ENCODE peak calls at places on chromosome 16, in six cellular contexts. D is cardiac fibroblast, Z is AG04449, V is Peyer's patch, G is fibroblast of lung, R is fibroblast of the aortic adventitia. X is an unnamed sample.

GRCh38 chr16:23523321-23523720 is 13.0 kb upstream of the GGA2 start:
- DNase-seq in D (no peak), Z (no peak), V (no peak), G (no peak), R (no peak), X (no peak)

GRCh38 chr16:30488764-30489595 is 16.4 kb downstream of the ITGAL start:
- DNase-seq in D (no peak), Z (no peak), G (no peak), R (no peak), V (no peak), X (no peak)

GRCh38 chr16:81831722-81832126 is 52.6 kb downstream of the PLCG2 start:
- DNase-seq in V (peak), R (no peak), Z (no peak), G (peak), D (no peak), X (no peak)

GRCh38 chr16:57388359-57389086 is 16.0 kb upstream of the CCL17 start:
- DNase-seq in G (no peak), V (no peak), R (no peak), D (no peak), Z (no peak), X (no peak)

GRCh38 chr16:48158296-48158695 is 2.5 kb upstream of the ABCC12 start:
- DNase-seq in D (peak), G (peak), V (no peak), R (peak), Z (peak), X (peak)

GRCh38 chr16:31071861-31072260 is 2.2 kb downstream of the ZNF668 start:
- DNase-seq in G (peak), V (no peak), R (peak), Z (no peak), D (peak), X (peak)

GRCh38 chr16:56525154-56525720 is 5.4 kb upstream of the BBS2 start:
- DNase-seq in D (peak), Z (peak), R (peak), V (no peak), G (peak), X (no peak)

GRCh38 chr16:54482892-54483574 is 196.4 kb upstream of the IRX3 start:
- DNase-seq in Z (no peak), D (no peak), V (no peak), G (no peak), R (no peak), X (no peak)

GRCh38 chr16:13231365-13231764 is 330.0 kb downstream of the SHISA9 start:
- DNase-seq in Z (no peak), D (no peak), G (peak), V (no peak), R (no peak), X (no peak)

GRCh38 chr16:29971304-29971703 is 2.4 kb upstream of the TAOK2 start:
- DNase-seq in D (no peak), R (no peak), G (no peak), V (no peak), Z (no peak), X (no peak)

DNA sequence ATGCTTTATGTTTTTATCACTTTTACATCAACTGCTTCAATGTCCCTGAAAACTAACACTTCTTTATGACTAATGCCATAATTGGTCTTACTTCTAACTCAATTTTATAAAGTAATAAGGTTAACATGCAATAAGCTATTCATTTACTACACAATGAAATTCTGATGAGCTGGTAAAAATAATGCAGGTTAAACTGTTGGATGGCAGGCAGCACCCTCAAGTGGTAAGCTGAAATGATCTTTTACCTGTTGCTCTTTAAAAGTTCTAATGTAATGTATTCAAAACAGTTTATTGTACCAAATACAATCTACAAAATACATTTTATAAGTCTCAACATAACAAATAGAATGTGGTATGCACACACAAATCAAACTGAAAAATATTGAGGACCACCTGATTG is 1280.3 kb downstream of the CDH8 start:
- DNase-seq in V (no peak), G (peak), R (no peak), Z (no peak), D (no peak), X (peak)
- TF ChIP-seq CTCF in V (no peak), G (no peak), R (no peak), Z (no peak), D (no peak), X (peak)

DNA sequence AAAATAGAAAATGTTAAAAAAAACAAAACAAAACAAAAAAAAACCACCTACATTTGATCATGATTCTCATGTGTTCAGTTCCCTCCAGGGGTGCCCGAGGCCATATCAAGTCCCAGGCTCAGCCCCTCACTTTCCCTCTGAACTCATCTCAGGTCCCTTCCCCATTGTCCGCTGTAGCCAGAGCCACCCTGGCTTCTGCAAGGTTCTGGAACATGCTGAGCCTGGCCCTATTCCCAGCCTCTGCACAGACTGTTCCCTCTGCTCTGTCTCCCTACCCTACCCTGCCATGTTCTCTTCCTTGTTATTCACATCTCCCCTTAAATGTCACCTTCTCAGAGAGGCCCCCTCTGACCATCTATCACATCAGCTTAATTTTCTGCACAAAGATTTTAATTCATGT is 46.9 kb downstream of the TK2 start:
- DNase-seq in G (no peak), Z (no peak), V (peak), D (no peak), R (no peak), X (no peak)
- H3K4me3 ChIP-seq in G (no peak), Z (no peak), V (no peak), D (no peak), R (no peak), X (no peak)

DNA sequence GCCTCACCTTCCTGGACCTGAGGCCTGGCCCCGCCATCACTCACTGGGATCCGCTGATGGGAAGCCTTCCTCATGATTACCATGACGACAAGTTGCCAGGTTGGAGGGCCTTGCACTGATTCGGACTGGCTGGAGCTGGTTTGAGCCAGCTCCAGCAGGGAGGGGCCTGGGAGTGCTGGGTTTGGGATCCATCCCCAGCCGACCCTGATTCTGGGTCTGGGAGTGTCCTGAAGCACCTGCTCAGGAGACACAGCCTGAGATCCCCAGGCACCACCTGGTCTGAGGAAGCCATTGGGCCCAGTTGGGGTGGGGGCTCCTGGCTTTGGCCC is 5.9 kb upstream of the BAIAP3 start:
- DNase-seq in G (no peak), R (no peak), Z (no peak), V (no peak), D (no peak), X (no peak)
- TF ChIP-seq CTCF in G (no peak), R (no peak), Z (no peak), V (no peak), D (no peak), X (no peak)

GRCh38 chr16:2091722-2092620 is 43.7 kb downstream of the PKD1 start:
- DNase-seq in D (no peak), Z (no peak), V (no peak), G (no peak), R (no peak), X (no peak)

GRCh38 chr16:2092866-2093265 is 42.8 kb downstream of the PKD1 start:
- DNase-seq in V (no peak), G (no peak), R (no peak), D (no peak), Z (no peak), X (no peak)

GRCh38 chr16:2090481-2090797 is 42.7 kb downstream of the TSC2 start:
- DNase-seq in Z (no peak), D (no peak), R (no peak), G (no peak), V (no peak), X (no peak)

GRCh38 chr16:2089676-2090480 is 42.1 kb downstream of the TSC2 start:
- DNase-seq in D (no peak), R (no peak), Z (no peak), G (no peak), V (no peak), X (no peak)

DNA sequence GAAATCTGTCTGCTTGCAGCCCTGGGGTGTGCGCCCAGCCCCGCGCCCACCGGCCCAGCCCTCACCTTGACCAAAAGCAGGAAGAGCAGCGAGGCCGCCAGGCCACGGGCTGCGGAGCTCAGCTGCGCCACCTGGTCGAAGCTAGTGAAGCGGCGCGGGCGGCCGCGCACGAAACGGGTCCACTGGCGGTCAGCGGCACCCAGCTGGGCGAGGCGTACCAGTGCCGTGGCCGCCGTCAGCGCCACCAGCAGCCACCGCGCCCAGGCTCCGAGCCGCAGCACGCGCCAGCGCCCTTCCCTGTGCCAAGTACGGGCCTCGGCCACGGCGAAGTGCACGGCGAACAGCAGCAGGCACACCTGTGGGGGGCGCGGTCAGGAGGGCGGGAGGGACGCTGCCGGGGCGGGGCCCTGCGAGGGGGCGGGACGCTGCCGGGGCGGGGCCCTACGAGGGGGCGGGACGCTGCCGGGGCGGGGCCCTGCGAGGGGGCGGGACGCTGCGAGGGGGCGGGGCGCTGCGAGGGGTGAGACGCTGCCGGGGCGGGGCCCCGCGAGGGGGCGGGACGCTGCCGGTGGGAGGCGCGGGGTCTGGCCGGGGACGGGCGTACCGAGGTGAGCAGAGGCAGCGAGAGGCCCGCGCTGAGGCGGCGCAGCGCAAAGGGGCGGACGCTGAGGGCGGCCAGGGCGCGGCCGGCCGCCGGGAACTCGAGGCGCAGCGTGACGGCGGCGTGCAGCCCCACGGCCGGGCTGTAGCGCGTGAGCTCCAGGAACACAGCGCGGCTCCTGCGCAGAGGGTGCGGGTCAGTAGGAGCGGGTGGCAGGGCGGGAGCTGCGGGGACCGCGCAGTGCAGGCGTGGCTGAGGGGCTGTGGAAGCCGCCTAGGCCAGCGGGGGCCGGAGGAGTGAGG is 43.3 kb downstream of the TSC2 start:
- DNase-seq in D (peak), G (peak), Z (no peak), R (no peak), V (peak), X (peak)
- H3K4me3 ChIP-seq in D (no peak), G (no peak), Z (no peak), R (no peak), V (peak), X (no peak)

DNA sequence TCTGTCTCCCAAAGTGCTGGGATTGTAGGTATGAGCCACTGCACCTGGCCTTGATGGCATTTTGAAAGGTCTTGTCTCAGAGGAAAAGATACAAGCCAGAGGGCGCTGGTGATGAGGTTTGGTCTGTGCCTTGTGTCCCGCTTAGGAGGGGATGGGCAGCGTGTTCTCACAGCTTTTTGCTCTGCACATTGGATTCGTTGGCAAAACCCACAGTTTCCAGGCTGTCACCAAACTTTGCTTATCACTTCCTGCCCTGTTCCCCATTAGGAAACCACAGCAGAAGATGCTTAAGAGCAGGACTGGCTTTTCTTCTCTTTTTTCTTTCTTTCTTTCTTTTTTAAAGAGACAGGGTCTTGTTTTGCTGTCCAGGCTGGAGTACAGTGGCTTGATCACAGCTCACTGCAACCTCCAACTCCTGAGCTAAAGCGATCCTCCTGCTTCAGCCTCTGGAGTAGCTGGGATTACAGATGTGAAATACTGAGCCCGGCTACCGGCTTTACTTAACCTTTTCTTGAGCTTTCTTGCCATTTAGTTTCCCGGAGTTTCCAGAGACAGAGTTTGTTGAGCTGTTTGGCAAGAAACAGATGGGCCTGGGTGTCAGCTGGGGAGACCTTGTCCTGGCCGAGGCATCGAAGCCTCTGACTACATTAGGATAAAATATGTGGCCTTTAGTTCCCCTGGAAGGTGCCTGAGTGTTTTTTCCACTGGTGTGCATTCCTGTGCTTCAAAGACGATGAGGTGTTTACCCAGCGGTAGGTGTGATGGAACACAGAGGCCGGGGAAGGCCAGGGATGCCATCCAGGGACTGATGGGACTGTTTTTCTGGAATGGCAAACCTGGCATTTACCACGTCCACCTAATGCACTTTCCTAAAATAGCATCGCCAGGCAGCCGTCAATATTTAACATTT is 112.9 kb downstream of the ABCC1 start:
- DNase-seq in Z (no peak), V (peak), R (no peak), G (no peak), D (no peak), X (no peak)
- TF ChIP-seq CTCF in Z (no peak), V (no peak), R (no peak), G (peak), D (no peak), X (no peak)

DNA sequence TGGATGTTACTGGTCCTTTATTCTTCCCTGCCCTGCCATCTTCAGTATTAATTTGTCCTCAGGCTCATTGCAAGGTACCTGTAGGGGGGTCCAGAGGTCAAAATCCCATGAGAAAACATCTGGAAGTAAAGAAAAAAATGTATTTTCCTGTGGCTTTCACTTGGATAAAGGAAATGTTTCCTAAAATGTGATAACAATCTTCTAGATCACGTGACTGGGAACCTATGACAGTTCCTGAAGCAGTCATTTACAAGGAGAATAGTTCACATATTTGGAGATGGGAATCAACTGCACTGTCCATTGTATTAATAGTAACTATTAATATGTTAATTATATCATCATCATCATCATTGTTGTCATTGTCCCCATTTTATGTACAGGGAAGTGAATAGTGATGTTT is 915.1 kb upstream of the EEF2KMT start:
- DNase-seq in R (no peak), D (no peak), G (no peak), Z (no peak), V (no peak), X (no peak)
- H3K4me3 ChIP-seq in R (no peak), D (no peak), G (no peak), Z (no peak), V (no peak), X (no peak)